ENCODE peak calls at places on chromosomes 16 and 17, in seven cellular contexts. K is neuronal stem cell, H is IMR-90, U is H9, L is mesendoderm, S is H1, Q is trophoblast cell. V is an unnamed sample.

GRCh38 chr16:8173111-8173644 is 417.1 kb downstream of the TMEM114 start:
- DNase-seq in K (peak), H (peak), U (peak), L (peak), S (peak), Q (peak), V (peak)

GRCh38 chr17:64202683-64203430 is 60.2 kb downstream of the TEX2 start:
- DNase-seq in K (no peak), H (peak), U (no peak), L (peak), S (no peak), Q (peak), V (peak)

GRCh38 chr17:39643271-39643670 is 6.3 kb downstream of the STARD3 start:
- DNase-seq in K (no peak), H (peak), U (no peak), L (no peak), S (no peak), Q (no peak), V (peak)

GRCh38 chr17:66580178-66580577 is 254.7 kb upstream of the CACNG5 start:
- DNase-seq in K (peak), H (peak), U (peak), L (peak), S (no peak), Q (peak), V (peak)

GRCh38 chr17:18246880-18247612 is 11.5 kb downstream of the FLII start:
- DNase-seq in K (no peak), H (peak), U (peak), L (peak), S (peak), Q (peak), V (peak)

GRCh38 chr16:89422905-89423630 is 67.3 kb downstream of the ANKRD11 start:
- DNase-seq in K (no peak), H (peak), U (no peak), L (no peak), S (no peak), Q (peak), V (peak)

GRCh38 chr17:880074-880870 is 98.1 kb downstream of the MRM3 start:
- DNase-seq in K (no peak), H (peak), U (no peak), L (peak), S (no peak), Q (no peak), V (no peak)

GRCh38 chr17:80437532-80437931 is 22.6 kb downstream of the ENDOV start:
- DNase-seq in K (no peak), H (no peak), U (no peak), L (no peak), S (no peak), Q (no peak), V (no peak)

GRCh38 chr16:67516296-67517177 is 12.1 kb upstream of the RIPOR1 start:
- DNase-seq in K (no peak), H (peak), U (no peak), L (no peak), S (no peak), Q (peak), V (peak)

DNA sequence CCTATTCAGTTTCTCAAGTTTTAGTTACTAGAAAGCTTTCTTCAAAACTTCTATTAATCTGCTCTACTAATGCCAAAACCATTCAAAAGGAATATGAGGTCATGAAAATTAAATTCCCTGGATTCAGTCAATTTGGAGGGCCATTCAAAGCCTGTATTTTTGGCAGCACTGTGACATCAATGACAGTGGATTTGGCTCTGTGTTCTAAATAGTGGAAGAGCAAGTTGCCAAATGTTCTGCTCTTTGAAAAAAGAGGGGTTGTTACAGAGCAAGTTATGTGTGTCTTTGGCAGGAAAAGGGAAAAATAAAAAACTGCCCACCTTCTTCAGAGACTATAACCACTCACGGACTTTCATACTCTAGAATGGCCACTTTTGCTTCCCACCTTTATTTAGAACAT is 3.2 kb upstream of the C16orf46 start:
- DNase-seq in K (no peak), H (no peak), U (no peak), L (no peak), S (no peak), Q (no peak), V (no peak)
- H4K8ac ChIP-seq in K (no peak), H (no peak), U (no peak), L (no peak), S (no peak), Q (no peak), V (no peak)

GRCh38 chr17:72887322-72887721 is 205.2 kb downstream of the SLC39A11 start:
- DNase-seq in K (no peak), H (no peak), U (no peak), L (no peak), S (no peak), Q (no peak), V (no peak)
- H4K8ac ChIP-seq in K (no peak), H (no peak), U (no peak), L (no peak), S (no peak), Q (no peak), V (no peak)

DNA sequence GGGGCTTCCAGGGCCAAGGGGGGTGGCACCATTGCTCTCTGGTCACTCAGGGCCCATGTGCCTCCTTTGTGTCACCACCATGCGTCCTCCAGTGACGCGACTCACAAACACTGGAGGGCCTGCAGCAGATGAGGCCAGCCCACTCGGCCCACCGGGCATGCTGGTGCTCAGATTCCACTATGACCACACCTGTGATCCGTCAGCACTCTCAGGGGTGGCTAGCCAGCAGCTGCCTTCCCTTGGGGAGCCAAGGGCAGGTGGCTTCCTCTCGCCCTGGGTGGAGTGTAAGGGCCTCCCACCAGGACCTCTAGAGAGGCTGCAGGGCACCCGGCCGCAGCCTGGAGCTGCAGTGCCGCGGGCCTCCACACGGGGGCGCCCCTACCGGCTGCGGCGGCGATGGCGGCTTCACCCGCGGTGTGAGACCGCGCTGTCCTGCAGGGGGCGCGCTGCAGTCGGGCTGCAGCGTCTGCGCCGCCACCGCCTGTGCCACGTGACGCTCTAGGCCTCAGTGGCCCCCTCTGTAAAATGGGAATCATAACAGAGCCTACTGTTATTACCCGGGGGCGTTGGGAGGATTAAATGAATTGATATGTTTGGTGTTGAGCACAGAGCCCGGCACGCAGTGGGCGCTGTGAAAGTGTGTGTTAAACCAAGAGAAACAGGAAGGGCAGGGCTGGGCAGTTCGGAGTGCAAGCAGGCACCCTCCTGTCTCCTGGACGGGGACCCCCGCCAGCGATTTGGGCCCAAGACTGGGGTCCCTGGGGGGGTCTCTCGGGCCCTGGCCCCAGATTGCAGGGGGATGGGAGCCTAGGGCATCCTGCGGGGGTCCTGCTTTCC is 192.4 kb upstream of the GSE1 start:
- DNase-seq in K (peak), H (peak), U (peak), L (peak), S (peak), Q (peak), V (peak)
- H4K8ac ChIP-seq in K (peak), H (no peak), U (no peak), L (no peak), S (peak), Q (no peak), V (peak)

GRCh38 chr17:61701334-61701733 is 110.3 kb upstream of the NACA2 start:
- DNase-seq in K (no peak), H (no peak), U (no peak), L (no peak), S (no peak), Q (no peak), V (no peak)

GRCh38 chr17:61700252-61700651 is 109.2 kb upstream of the NACA2 start:
- DNase-seq in K (no peak), H (no peak), U (no peak), L (peak), S (no peak), Q (no peak), V (no peak)

GRCh38 chr17:61699032-61699431 is 108.0 kb upstream of the NACA2 start:
- DNase-seq in K (no peak), H (no peak), U (no peak), L (no peak), S (no peak), Q (no peak), V (no peak)

GRCh38 chr17:61698244-61698643 is 107.2 kb upstream of the NACA2 start:
- DNase-seq in K (no peak), H (no peak), U (no peak), L (no peak), S (no peak), Q (no peak), V (no peak)

DNA sequence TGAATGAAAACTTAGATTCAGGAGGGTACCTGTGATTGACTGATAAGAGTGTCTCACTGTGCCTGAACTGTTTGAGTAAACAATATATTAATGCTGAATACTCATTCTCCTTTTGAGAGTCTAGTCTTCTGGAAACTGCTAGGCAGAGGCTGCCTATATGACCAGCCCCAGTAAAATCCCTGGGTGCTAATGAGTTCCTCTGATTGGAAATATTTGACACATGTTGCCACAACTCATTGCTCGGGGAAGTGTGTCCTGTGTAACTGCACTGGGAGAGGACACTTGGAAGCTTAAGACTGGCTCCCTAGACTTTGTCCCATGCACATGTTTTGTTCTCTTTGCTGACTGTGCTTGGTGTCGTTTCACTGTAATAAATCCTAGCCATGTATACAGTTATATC is 108.7 kb upstream of the NACA2 start:
- DNase-seq in K (no peak), H (no peak), U (no peak), L (no peak), S (no peak), Q (no peak), V (no peak)
- H4K8ac ChIP-seq in K (no peak), H (no peak), U (no peak), L (no peak), S (no peak), Q (no peak), V (no peak)

DNA sequence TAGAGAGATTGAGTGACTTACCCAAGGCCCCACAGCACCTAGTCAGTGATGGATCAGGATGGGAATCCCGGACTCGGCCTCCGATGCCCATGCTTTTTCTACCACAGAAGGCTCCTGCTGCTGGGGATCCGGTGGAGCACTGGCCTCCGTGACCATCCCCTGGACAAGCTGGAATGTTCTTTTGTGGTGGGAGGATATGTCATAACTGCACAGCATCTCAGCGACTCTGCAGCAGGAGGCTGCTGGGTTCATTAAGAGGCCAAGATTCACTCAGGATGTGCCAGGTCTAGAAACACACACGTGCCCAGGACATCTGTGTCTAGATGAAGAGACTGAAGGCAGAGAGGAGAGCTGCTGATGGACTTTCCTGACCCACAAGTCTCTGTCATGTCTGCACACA is 34.7 kb upstream of the NGFR start:
- DNase-seq in K (no peak), H (no peak), U (no peak), L (no peak), S (no peak), Q (no peak), V (no peak)
- H4K8ac ChIP-seq in K (no peak), H (no peak), U (no peak), L (no peak), S (no peak), Q (no peak), V (no peak)

GRCh38 chr16:27819881-27820610 is 243.5 kb downstream of the GSG1L start:
- DNase-seq in K (no peak), H (no peak), U (no peak), L (no peak), S (no peak), Q (no peak), V (no peak)

GRCh38 chr16:27819356-27819755 is 244.2 kb downstream of the GSG1L start:
- DNase-seq in K (no peak), H (no peak), U (no peak), L (no peak), S (no peak), Q (no peak), V (no peak)

GRCh38 chr16:27816561-27816960 is 247.0 kb downstream of the GSG1L start:
- DNase-seq in K (no peak), H (no peak), U (no peak), L (no peak), S (no peak), Q (no peak), V (no peak)

GRCh38 chr16:27818231-27818630 is 245.3 kb downstream of the GSG1L start:
- DNase-seq in K (no peak), H (no peak), U (no peak), L (no peak), S (no peak), Q (no peak), V (no peak)

GRCh38 chr16:27817038-27817437 is 246.5 kb downstream of the GSG1L start:
- DNase-seq in K (no peak), H (no peak), U (no peak), L (no peak), S (no peak), Q (no peak), V (no peak)
- H4K8ac ChIP-seq in K (no peak), H (no peak), U (no peak), L (no peak), S (no peak), Q (no peak), V (no peak)

V was measured in mesenchymal stem cell.